ENCODE peak calls at places on chromosome 7, in ten cellular contexts. F, E, L, P, X, K, W, V, N and M are unnamed samples.

GRCh38 chr7:152664636-152665035 is 11.3 kb downstream of the XRCC2 start:
- DNase-seq in F (no peak), E (no peak), L (no peak), P (no peak), X (no peak), K (no peak), W (no peak), V (peak), N (no peak), M (no peak)

GRCh38 chr7:102258073-102258748 is 28.5 kb upstream of the SH2B2 start:
- DNase-seq in F (no peak), E (no peak), L (no peak), P (no peak), X (no peak), K (no peak), W (no peak), V (no peak), N (no peak), M (no peak)

GRCh38 chr7:74174606-74175082 is 488 bp downstream of the EIF4H start:
- DNase-seq in F (peak), E (peak), L (peak), P (peak), X (peak), K (no peak), W (peak), V (peak), N (no peak), M (no peak)

GRCh38 chr7:11247545-11247944 is 273.9 kb downstream of the PHF14 start:
- DNase-seq in F (no peak), E (no peak), L (no peak), P (no peak), X (no peak), K (no peak), W (no peak), V (no peak), N (no peak), M (no peak)

GRCh38 chr7:138170959-138171703 is 94.9 kb downstream of the AKR1D1 start:
- DNase-seq in F (no peak), E (peak), L (no peak), P (no peak), X (no peak), K (no peak), W (peak), V (no peak), N (no peak), M (peak)

GRCh38 chr7:1516586-1517251 is 12.5 kb upstream of the INTS1 start:
- DNase-seq in F (no peak), E (no peak), L (no peak), P (no peak), X (no peak), K (no peak), W (no peak), V (no peak), N (no peak), M (no peak)

GRCh38 chr7:48337012-48337621 is 165.9 kb downstream of the ABCA13 start:
- DNase-seq in F (peak), E (no peak), L (no peak), P (no peak), X (no peak), K (no peak), W (no peak), V (peak), N (no peak), M (no peak)

GRCh38 chr7:84337386-84337785 is 142.8 kb upstream of the SEMA3A start:
- DNase-seq in F (no peak), E (no peak), L (no peak), P (no peak), X (no peak), K (no peak), W (no peak), V (no peak), N (no peak), M (no peak)

GRCh38 chr7:84100866-84101265 is 93.7 kb downstream of the SEMA3A start:
- DNase-seq in F (peak), E (no peak), L (no peak), P (no peak), X (no peak), K (no peak), W (no peak), V (peak), N (peak), M (no peak)

GRCh38 chr7:34080513-34080912 is 175.2 kb downstream of the BMPER start:
- DNase-seq in F (no peak), E (no peak), L (no peak), P (no peak), X (no peak), K (no peak), W (no peak), V (no peak), N (no peak), M (no peak)